ENCODE peak calls at places on chromosomes 4 and X, in seven cellular contexts. B, S, A, E, W, K and L are unnamed samples. For H3K36me3, the result is how much of the 10 kb centered on the place peaks cover.

GRCh38 chr4:37981844-37982720 is 21.9 kb downstream of the PTTG2 start:
- DNase-seq in B (no peak), K (peak), S (no peak), E (no peak), W (no peak), A (no peak), L (no peak)

GRCh38 chr4:44861756-44862155 is 135.4 kb upstream of the GNPDA2 start:
- DNase-seq in B (no peak), S (no peak), E (no peak), K (no peak), W (no peak), A (no peak), L (no peak)

GRCh38 chrX:153669901-153670731 is 3.5 kb downstream of the PNCK start:
- DNase-seq in A (no peak), K (no peak), B (no peak), E (no peak), W (no peak), S (peak), L (no peak)

GRCh38 chr4:156794863-156795262 is 176.7 kb downstream of the PDGFC start:
- DNase-seq in S (no peak), A (no peak), E (no peak), W (no peak), K (no peak), B (no peak), L (no peak)

GRCh38 chrX:132564026-132564425 is 75.2 kb upstream of the MBNL3 start:
- DNase-seq in B (no peak), A (no peak), S (no peak), K (no peak), W (no peak), E (no peak), L (no peak)

GRCh38 chr4:88333741-88334405 is 44.8 kb upstream of the HERC6 start:
- DNase-seq in A (no peak), W (no peak), E (no peak), B (no peak), S (no peak), K (peak), L (no peak)

GRCh38 chrX:153883163-153883843 is 2.7 kb downstream of the L1CAM start:
- DNase-seq in K (no peak), S (no peak), B (no peak), W (no peak), A (no peak), E (no peak), L (peak)

GRCh38 chrX:31656013-31656412 is 584.2 kb upstream of the FTHL17 start:
- DNase-seq in K (peak), E (no peak), A (no peak), W (no peak), B (no peak), S (no peak), L (no peak)

GRCh38 chrX:41499195-41499594 is 52.1 kb downstream of the NYX start:
- DNase-seq in W (no peak), B (no peak), K (no peak), E (no peak), A (no peak), S (no peak), L (no peak)

GRCh38 chrX:14758029-14758491 is 114.8 kb downstream of the FANCB start:
- DNase-seq in W (no peak), E (no peak), B (no peak), S (no peak), K (no peak), A (no peak), L (no peak)

GRCh38 chr4:8694226-8694625 is 101.7 kb downstream of the CPZ start:
- DNase-seq in S (peak), K (no peak), E (no peak), A (no peak), B (no peak), W (no peak), L (no peak)

GRCh38 chrX:10519761-10520160 is 100.6 kb downstream of the MID1 start:
- DNase-seq in B (no peak), S (no peak), W (no peak), E (no peak), A (no peak), K (peak), L (no peak)

GRCh38 chr4:90318208-90318607 is 191.0 kb downstream of the CCSER1 start:
- DNase-seq in B (no peak), S (no peak), W (no peak), A (no peak), E (no peak), K (peak), L (no peak)

GRCh38 chr4:64617813-64618212 is 208.6 kb upstream of the TECRL start:
- DNase-seq in W (no peak), E (no peak), K (no peak), S (no peak), A (no peak), B (no peak), L (no peak)

GRCh38 chr4:7322166-7322991 is 112.4 kb downstream of the PSAPL1 start:
- DNase-seq in W (no peak), A (no peak), B (peak), E (peak), K (no peak), S (peak), L (no peak)

GRCh38 chr4:48093949-48094550 is 40.0 kb downstream of the TXK start:
- DNase-seq in E (peak), A (no peak), S (no peak), B (no peak), K (peak), W (peak), L (peak)

GRCh38 chr4:82382756-82383155 is 9.0 kb upstream of the HNRNPD start:
- DNase-seq in W (no peak), S (no peak), E (no peak), A (no peak), K (no peak), B (no peak), L (no peak)

GRCh38 chrX:57453901-57454300 is 137.9 kb upstream of the ZXDB start:
- DNase-seq in S (no peak), W (no peak), K (peak), A (peak), B (no peak), E (peak), L (no peak)

GRCh38 chrX:21639775-21640174 is 18.4 kb downstream of the KLHL34 start:
- DNase-seq in K (no peak), W (no peak), E (no peak), S (no peak), B (no peak), A (no peak), L (no peak)

GRCh38 chr4:181289203-181289602 is 954.0 kb upstream of the TENM3 start:
- DNase-seq in E (no peak), K (no peak), A (no peak), S (no peak), B (no peak), W (no peak), L (no peak)

GRCh38 chrX:13646154-13646549 is 6.8 kb upstream of the TCEANC start:
- DNase-seq in W (peak), B (peak), A (no peak), K (peak), E (peak), S (no peak), L (no peak)

GRCh38 chr4:41757521-41758156 is 9.1 kb upstream of the PHOX2B start:
- DNase-seq in K (no peak), W (no peak), B (no peak), A (no peak), S (no peak), E (no peak), L (no peak)

GRCh38 chr4:38133711-38134480 is 173.7 kb downstream of the PTTG2 start:
- DNase-seq in A (no peak), K (no peak), E (no peak), W (no peak), B (no peak), S (no peak), L (no peak)

GRCh38 chr4:120052840-120053239 is 13.8 kb downstream of the MAD2L1 start:
- DNase-seq in E (peak), K (peak), S (no peak), B (peak), W (no peak), A (no peak), L (peak)

GRCh38 chrX:11423362-11423818 is 130.2 kb downstream of the AMELX start:
- DNase-seq in B (peak), W (no peak), S (no peak), E (peak), K (peak), A (no peak), L (no peak)

GRCh38 chr4:138055890-138056289 is 186.3 kb downstream of the SLC7A11 start:
- DNase-seq in W (no peak), A (no peak), S (no peak), E (no peak), B (no peak), K (peak), L (no peak)

GRCh38 chrX:45445745-45446412 is 245.2 kb upstream of the DIPK2B start:
- DNase-seq in E (peak), A (no peak), K (peak), B (no peak), W (no peak), S (no peak), L (no peak)

GRCh38 chrX:51420610-51421009 is 75.8 kb downstream of the NUDT11 start:
- DNase-seq in S (no peak), W (no peak), B (no peak), A (no peak), E (peak), K (peak), L (no peak)

GRCh38 chrX:85828771-85829170 is 218.6 kb downstream of the CHM start:
- DNase-seq in A (no peak), S (no peak), W (no peak), K (no peak), B (no peak), E (no peak), L (no peak)

GRCh38 chrX:74924449-74925209 is 623 bp downstream of the NEXMIF start:
- DNase-seq in K (no peak), B (peak), A (no peak), W (no peak), S (peak), E (peak), L (no peak)

GRCh38 chrX:151763711-151764110 is 29.2 kb downstream of the CNGA2 start:
- DNase-seq in A (no peak), E (no peak), S (no peak), B (no peak), K (no peak), W (no peak), L (no peak)

GRCh38 chr4:82865592-82865991 is 25.4 kb downstream of the SEC31A start:
- DNase-seq in K (peak), B (no peak), A (no peak), E (peak), S (no peak), W (peak), L (no peak)

DNA sequence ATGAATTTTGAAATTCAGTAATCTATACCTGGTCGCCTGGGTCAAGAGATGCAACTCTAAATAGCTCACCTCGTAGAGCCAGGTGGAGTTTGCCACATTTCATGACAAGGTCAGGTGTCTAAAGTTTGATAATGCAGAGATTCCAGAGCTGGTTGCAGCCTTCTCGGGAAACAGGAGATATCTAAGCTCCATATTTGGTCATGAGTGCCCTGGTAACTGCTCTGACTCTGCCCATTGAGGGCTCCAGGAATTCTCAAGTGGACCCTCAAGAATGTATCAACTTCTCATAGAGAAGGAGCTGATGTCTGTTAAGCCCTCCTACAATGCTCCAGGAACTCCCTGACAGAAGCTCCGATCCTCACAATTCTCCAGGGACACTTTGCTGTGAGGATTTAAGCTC is 33.2 kb upstream of the TSPAN5 start:
- DNase-seq in A (no peak), W (no peak), K (no peak), B (no peak), S (no peak), E (no peak), L (no peak)
- H3K27ac ChIP-seq in A (no peak), W (no peak), K (no peak), B (no peak), S (no peak), E (no peak), L (no peak)

DNA sequence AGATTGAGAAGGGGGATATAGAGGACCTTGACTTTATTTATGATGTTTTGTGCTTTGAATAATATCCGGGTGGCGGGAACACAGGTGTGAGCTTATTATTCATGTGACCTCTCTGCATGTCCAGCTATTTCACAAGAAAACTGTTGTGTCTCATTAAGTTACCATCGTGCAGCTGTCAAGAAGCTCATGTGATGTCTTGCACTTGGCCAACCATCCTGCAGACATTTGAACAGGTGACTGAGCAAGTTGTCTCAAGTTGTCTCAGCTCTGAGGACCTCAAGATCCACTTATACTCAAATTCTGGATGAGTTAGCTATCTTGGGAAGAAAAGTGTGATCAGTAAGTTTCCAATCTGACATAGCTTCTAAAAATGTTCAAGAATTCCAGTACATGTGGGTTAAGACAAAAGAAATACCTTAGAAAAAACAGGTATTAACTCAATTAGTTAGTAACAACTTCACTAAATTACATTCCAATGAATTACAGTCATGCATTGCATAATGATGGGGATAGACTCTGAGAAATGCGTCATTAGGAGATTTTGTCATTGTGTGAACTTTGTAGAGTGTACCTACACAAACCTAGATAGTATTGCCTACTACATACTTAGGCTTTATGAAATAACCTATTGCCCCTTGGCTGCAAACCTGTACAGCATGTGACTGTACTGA is 462.2 kb downstream of the INPP4B start:
- DNase-seq in B (no peak), K (no peak), S (no peak), A (no peak), E (no peak), W (no peak), L (no peak)
- H3K4me3 ChIP-seq in B (no peak), K (no peak), S (no peak), A (no peak), E (no peak), W (no peak), L (no peak)

GRCh38 chrX:115350696-115351408 is 61.3 kb downstream of the LUZP4 start:
- DNase-seq in A (no peak), B (no peak), E (no peak), K (no peak), S (no peak), W (no peak), L (no peak)

GRCh38 chrX:115344885-115345653 is 55.6 kb downstream of the LUZP4 start:
- DNase-seq in W (peak), K (peak), S (no peak), E (peak), B (peak), A (no peak), L (peak)

GRCh38 chrX:115345654-115346014 is 56.1 kb downstream of the LUZP4 start:
- DNase-seq in A (no peak), W (no peak), E (no peak), K (no peak), B (no peak), S (no peak), L (no peak)

DNA sequence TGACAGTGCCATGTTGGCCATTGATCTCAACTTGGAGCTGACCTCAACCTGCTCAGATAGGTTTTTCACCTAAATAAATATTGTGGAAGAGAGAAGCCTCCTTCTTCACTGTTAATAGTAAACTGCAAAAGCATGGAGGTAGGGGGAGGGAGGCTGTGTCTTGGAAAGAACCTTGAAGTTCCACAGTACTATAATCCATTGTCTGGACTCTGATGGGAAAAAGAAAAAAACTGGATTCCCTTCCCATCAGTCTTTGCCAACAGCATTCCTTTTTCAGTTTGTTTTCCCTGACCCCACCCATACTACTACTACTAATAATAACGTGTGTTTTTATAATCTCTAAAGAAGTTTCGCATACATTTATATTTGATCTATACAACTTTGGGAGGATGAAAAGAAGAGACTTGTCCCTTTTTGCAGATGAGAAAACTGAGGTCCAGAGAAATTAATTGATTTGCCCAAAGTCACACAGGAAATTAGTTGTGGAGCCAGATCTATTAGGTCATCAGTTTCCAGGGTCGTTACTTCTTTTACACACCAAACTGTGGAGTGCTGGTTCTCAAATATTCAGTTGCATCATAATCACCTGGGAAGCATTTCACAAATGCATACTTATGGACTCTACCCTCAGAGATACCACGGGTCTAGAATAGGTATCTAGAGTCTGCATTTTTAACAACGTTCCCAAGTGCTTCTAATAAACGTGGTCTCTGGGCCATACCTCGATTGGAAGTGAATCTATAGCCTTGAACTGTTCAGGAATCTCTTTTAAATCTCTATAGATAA is 59.1 kb downstream of the LUZP4 start:
- DNase-seq in E (no peak), B (no peak), S (no peak), W (no peak), K (no peak), A (no peak), L (no peak)
- H3K36me3 ChIP-seq in E (under half), B (under half), S (under half), W (under half), K (under half), A (under half), L (under half)

GRCh38 chr4:148171596-148171995 is 270.6 kb downstream of the NR3C2 start:
- DNase-seq in B (no peak), K (no peak), S (no peak), W (no peak), A (no peak), E (no peak), L (no peak)
- H3K27ac ChIP-seq in B (no peak), K (no peak), S (no peak), W (no peak), A (no peak), E (no peak), L (peak)

DNA sequence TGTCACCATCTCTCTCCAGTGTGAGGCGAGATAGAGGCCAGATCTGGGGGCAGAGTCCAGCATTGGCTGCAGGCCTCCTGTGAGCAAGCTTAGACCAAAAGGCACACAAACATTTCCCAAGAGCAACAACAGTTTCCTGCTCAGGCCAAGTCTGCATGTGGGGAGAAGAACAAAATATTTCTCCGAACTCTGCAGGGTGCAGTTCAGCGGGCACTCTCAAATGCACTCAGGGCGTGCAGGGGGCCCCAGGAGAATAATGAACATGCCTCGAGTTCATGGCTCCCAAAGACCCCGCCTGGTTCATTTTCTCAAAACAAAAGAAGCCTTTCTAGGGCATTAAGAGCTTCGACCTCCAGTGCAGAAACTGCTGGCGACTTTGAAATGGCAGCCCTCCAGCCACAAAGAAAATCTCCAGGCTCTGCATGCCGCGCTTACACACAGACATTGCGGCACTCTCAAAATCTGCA is 57.8 kb upstream of the HELT start:
- DNase-seq in A (no peak), B (no peak), W (no peak), S (no peak), K (no peak), E (no peak), L (no peak)
- H3K4me3 ChIP-seq in A (no peak), B (no peak), W (no peak), S (no peak), K (no peak), E (no peak), L (no peak)

GRCh38 chr4:1329408-1330371 is 17.3 kb upstream of the UVSSA start:
- DNase-seq in B (no peak), S (peak), A (peak), W (peak), K (no peak), E (no peak), L (peak)
- H3K36me3 ChIP-seq in B (under half), S (half or more), A (under half), W (under half), K (half or more), E (under half), L (half or more)

GRCh38 chr4:17514865-17515264 is at the start of gene CLRN2:
- DNase-seq in B (no peak), E (no peak), K (no peak), W (no peak), A (no peak), S (no peak), L (no peak)

GRCh38 chr4:17517664-17518063 is 2.7 kb downstream of the CLRN2 start:
- DNase-seq in A (no peak), E (no peak), K (no peak), B (no peak), S (no peak), W (no peak), L (no peak)

GRCh38 chr4:17516980-17517379 is 2.0 kb downstream of the CLRN2 start:
- DNase-seq in A (no peak), K (no peak), S (no peak), E (no peak), B (no peak), W (no peak), L (no peak)

GRCh38 chr4:17512973-17513665 is 1.2 kb upstream of the QDPR start:
- DNase-seq in E (no peak), K (no peak), S (no peak), W (no peak), A (no peak), B (no peak), L (no peak)

GRCh38 chr4:17515724-17516407 is 901 bp downstream of the CLRN2 start:
- DNase-seq in S (no peak), K (no peak), E (no peak), W (no peak), B (no peak), A (no peak), L (no peak)
- H3K27ac ChIP-seq in S (no peak), K (no peak), E (no peak), W (no peak), B (no peak), A (no peak), L (no peak)